ENCODE peak calls at places on chromosomes 2 and 18, in eight cellular contexts. T is Right ventricle myocardium inferior; P is HepG2; Y is stimulated activated CD4-positive, alpha-beta T cell treated with anti-CD3 and anti-CD28 coated beads, Interleukin-2, amount 100 ng/mL, for 48 hours; O is fibroblast of mammary gland; S is left kidney; K is NCI-H774; L is SK-MEL-5. M is an unnamed sample.

GRCh38 chr2:128526455-128526976 is 207.8 kb upstream of the HS6ST1 start:
- DNase-seq in T (no peak), P (no peak), Y (no peak), O (no peak), S (no peak), K (no peak), L (no peak), M (no peak)

GRCh38 chr2:187654535-187654934 is 100.3 kb upstream of the TFPI start:
- DNase-seq in T (no peak), P (no peak), Y (no peak), O (no peak), S (no peak), K (peak), L (no peak), M (peak)

GRCh38 chr2:36287363-36288275 is 68.0 kb upstream of the CRIM1 start:
- DNase-seq in T (no peak), P (no peak), Y (peak), O (peak), S (no peak), K (no peak), L (no peak), M (no peak)

GRCh38 chr2:121043061-121043826 is 241.8 kb downstream of the TFCP2L1 start:
- DNase-seq in T (no peak), P (no peak), Y (no peak), O (no peak), S (no peak), K (no peak), L (no peak), M (no peak)

GRCh38 chr2:121355488-121355887 is 70.5 kb upstream of the TFCP2L1 start:
- DNase-seq in T (no peak), P (peak), Y (no peak), O (no peak), S (no peak), K (no peak), L (no peak), M (peak)

GRCh38 chr2:85215074-85216050 is 82.2 kb downstream of the TCF7L1 start:
- DNase-seq in T (no peak), P (peak), Y (no peak), O (peak), S (peak), K (no peak), L (no peak), M (no peak)

GRCh38 chr2:240230424-240230945 is 90.0 kb upstream of the OTOS start:
- DNase-seq in T (no peak), P (no peak), Y (no peak), O (no peak), S (no peak), K (no peak), L (no peak), M (no peak)

GRCh38 chr2:152468832-152469692 is 134.1 kb downstream of the FMNL2 start:
- DNase-seq in T (no peak), P (no peak), Y (no peak), O (peak), S (no peak), K (peak), L (peak), M (no peak)

GRCh38 chr2:10935953-10936942 is 24.5 kb downstream of the KCNF1 start:
- DNase-seq in T (no peak), P (peak), Y (no peak), O (peak), S (peak), K (peak), L (peak), M (peak)

GRCh38 chr2:157229572-157229971 is 27.9 kb upstream of the GALNT5 start:
- DNase-seq in T (no peak), P (no peak), Y (no peak), O (peak), S (no peak), K (no peak), L (no peak), M (no peak)

GRCh38 chr2:25685741-25686140 is 12.4 kb upstream of the DTNB start:
- DNase-seq in T (no peak), P (no peak), Y (no peak), O (no peak), S (no peak), K (peak), L (no peak), M (peak)

GRCh38 chr18:76821875-76822509 is 365 bp upstream of the ZNF236 start:
- DNase-seq in T (peak), P (no peak), Y (peak), O (peak), S (peak), K (no peak), L (peak), M (peak)

GRCh38 chr2:18518116-18519111 is 42.0 kb downstream of the RDH14 start:
- DNase-seq in T (no peak), P (peak), Y (no peak), O (peak), S (no peak), K (no peak), L (no peak), M (no peak)

GRCh38 chr2:233267516-233268245 is 16.2 kb downstream of the ATG16L1 start:
- DNase-seq in T (no peak), P (no peak), Y (peak), O (no peak), S (no peak), K (no peak), L (no peak), M (no peak)

GRCh38 chr2:216576611-216577010 is 56.6 kb upstream of the IGFBP2 start:
- DNase-seq in T (no peak), P (no peak), Y (no peak), O (no peak), S (no peak), K (no peak), L (no peak), M (no peak)

GRCh38 chr2:174180165-174180724 is 68.1 kb downstream of the OLA1 start:
- DNase-seq in T (no peak), P (peak), Y (no peak), O (peak), S (no peak), K (no peak), L (peak), M (no peak)

GRCh38 chr2:205333351-205333750 is 348.9 kb upstream of the NRP2 start:
- DNase-seq in T (no peak), P (no peak), Y (no peak), O (no peak), S (no peak), K (no peak), L (no peak), M (no peak)

GRCh38 chr2:216115224-216115582 is 6.1 kb downstream of the XRCC5 start:
- DNase-seq in T (no peak), P (no peak), Y (no peak), O (no peak), S (peak), K (peak), L (peak), M (no peak)

GRCh38 chr2:121644715-121645114 is 4.5 kb downstream of the CLASP1 start:
- DNase-seq in T (no peak), P (peak), Y (no peak), O (no peak), S (peak), K (no peak), L (no peak), M (no peak)

GRCh38 chr2:43013821-43014345 is 212.5 kb downstream of the ZFP36L2 start:
- DNase-seq in T (no peak), P (no peak), Y (no peak), O (no peak), S (no peak), K (no peak), L (no peak), M (no peak)

GRCh38 chr2:40451926-40452605 is at the start of gene SLC8A1:
- DNase-seq in T (peak), P (no peak), Y (peak), O (peak), S (peak), K (peak), L (peak), M (no peak)

GRCh38 chr2:8860239-8860638 is 22.8 kb upstream of the KIDINS220 start:
- DNase-seq in T (no peak), P (no peak), Y (no peak), O (no peak), S (no peak), K (no peak), L (no peak), M (no peak)

GRCh38 chr18:6521804-6522418 is 107.2 kb upstream of the L3MBTL4 start:
- DNase-seq in T (no peak), P (peak), Y (peak), O (peak), S (peak), K (peak), L (peak), M (no peak)